ENCODE peak calls at places on chromosomes 7 and 10, in nine cellular contexts. L is cardiac muscle cell, D is tibial nerve, F is bronchial epithelial cell, E is hepatocyte, A is K562, U is GM06990, Y is choroid plexus epithelial cell, Q is RWPE1. V is an unnamed sample.

GRCh38 chr7:46603780-46604725 is 683.0 kb upstream of the IGFBP3 start:
- DNase-seq in Q (no peak), Y (peak), D (peak), E (peak), L (peak), F (peak), A (no peak), U (no peak), V (no peak)

GRCh38 chr7:54788664-54789063 is 29.7 kb upstream of the SEC61G start:
- DNase-seq in L (peak), D (no peak), Q (peak), A (peak), F (peak), U (no peak), Y (peak), E (peak), V (peak)

GRCh38 chr7:130674456-130674855 is 5.9 kb upstream of the COPG2 start:
- DNase-seq in U (no peak), A (no peak), Q (no peak), L (no peak), Y (no peak), E (no peak), D (no peak), F (no peak), V (no peak)

GRCh38 chr10:117005454-117006055 is 568 bp upstream of the SHTN1 start:
- DNase-seq in D (no peak), A (peak), E (peak), Y (peak), F (no peak), L (peak), U (no peak), Q (peak), V (peak)

GRCh38 chr7:6536262-6536770 is 14.9 kb downstream of the GRID2IP start:
- DNase-seq in F (no peak), E (no peak), Q (no peak), U (no peak), D (no peak), A (no peak), Y (no peak), L (peak), V (no peak)

GRCh38 chr7:80181411-80181810 is 46.8 kb downstream of the GNAI1 start:
- DNase-seq in L (no peak), D (no peak), A (no peak), Y (no peak), U (no peak), E (no peak), Q (no peak), F (no peak), V (no peak)

GRCh38 chr10:79315602-79315920 is 31.7 kb upstream of the PPIF start:
- DNase-seq in Q (no peak), F (no peak), D (no peak), U (no peak), Y (no peak), L (no peak), A (no peak), E (no peak), V (no peak)

GRCh38 chr10:102419561-102420442 is 834 bp upstream of the FBXL15 start:
- DNase-seq in F (no peak), Q (peak), L (no peak), Y (no peak), A (peak), U (no peak), D (no peak), E (peak), V (peak)

GRCh38 chr10:35331894-35332640 is 4.2 kb upstream of the CCNY start:
- DNase-seq in L (peak), Q (peak), A (no peak), D (no peak), Y (peak), E (peak), F (peak), U (no peak), V (no peak)

GRCh38 chr10:22977751-22978150 is 49.9 kb downstream of the ARMC3 start:
- DNase-seq in Y (no peak), U (no peak), Q (no peak), D (no peak), E (no peak), F (no peak), A (no peak), L (no peak), V (no peak)

GRCh38 chr10:73424478-73424877 is 8.9 kb downstream of the MSS51 start:
- DNase-seq in E (no peak), L (no peak), U (no peak), F (peak), A (no peak), Q (no peak), D (no peak), Y (no peak), V (no peak)

GRCh38 chr10:77702166-77702565 is 64.6 kb upstream of the KCNMA1 start:
- DNase-seq in E (peak), L (peak), Y (peak), Q (peak), A (no peak), F (peak), U (no peak), D (no peak), V (no peak)

GRCh38 chr7:157077986-157078644 is 60.6 kb upstream of the UBE3C start:
- DNase-seq in E (peak), L (peak), D (no peak), A (no peak), F (no peak), U (no peak), Q (no peak), Y (peak), V (peak)

GRCh38 chr7:22569586-22570321 is 69.8 kb upstream of the STEAP1B start:
- DNase-seq in F (no peak), D (no peak), L (peak), Q (no peak), U (no peak), Y (no peak), A (no peak), E (no peak), V (no peak)

GRCh38 chr10:19767876-19768275 is 48.4 kb upstream of the PLXDC2 start:
- DNase-seq in L (no peak), A (no peak), E (no peak), F (peak), U (no peak), Q (no peak), D (no peak), Y (no peak), V (no peak)

GRCh38 chr10:6840766-6841165 is 260.7 kb upstream of the PRKCQ start:
- DNase-seq in D (no peak), A (no peak), F (peak), Y (no peak), Q (no peak), U (no peak), L (peak), E (no peak), V (no peak)

GRCh38 chr10:88076027-88076880 is 212.8 kb downstream of the PTEN start:
- DNase-seq in A (no peak), L (no peak), D (no peak), F (no peak), Q (no peak), Y (no peak), U (no peak), E (no peak), V (no peak)

GRCh38 chr7:157896774-157897555 is 560.2 kb downstream of the DNAJB6 start:
- DNase-seq in L (no peak), U (no peak), A (no peak), D (no peak), Q (no peak), Y (no peak), E (no peak), F (no peak), V (no peak)

GRCh38 chr10:77405771-77406241 is 231.8 kb downstream of the KCNMA1 start:
- DNase-seq in L (peak), Q (peak), A (peak), E (peak), U (peak), Y (peak), D (no peak), F (peak), V (peak)

GRCh38 chr7:84191842-84192241 is 2.7 kb downstream of the SEMA3A start:
- DNase-seq in Q (no peak), F (peak), E (no peak), D (no peak), Y (no peak), U (no peak), L (no peak), A (no peak), V (no peak)

GRCh38 chr10:35372329-35372728 is 36.0 kb downstream of the CCNY start:
- DNase-seq in U (no peak), L (peak), E (no peak), A (no peak), F (peak), Y (no peak), D (no peak), Q (peak), V (peak)

GRCh38 chr10:99432047-99432446 is 1.6 kb upstream of the GOT1 start:
- DNase-seq in L (no peak), U (no peak), Y (no peak), A (no peak), E (no peak), F (no peak), D (no peak), Q (no peak), V (no peak)

GRCh38 chr10:99431190-99431549 is 746 bp upstream of the GOT1 start:
- DNase-seq in U (no peak), Y (peak), L (peak), Q (peak), F (peak), D (peak), A (peak), E (peak), V (peak)

GRCh38 chr10:99430451-99431189 is at the start of gene GOT1:
- DNase-seq in F (peak), Y (peak), E (peak), U (peak), D (peak), L (peak), A (peak), Q (peak), V (peak)

GRCh38 chr10:99429521-99430095 is 816 bp downstream of the GOT1 start:
- DNase-seq in Y (no peak), U (no peak), F (no peak), Q (no peak), D (no peak), L (no peak), E (no peak), A (no peak), V (no peak)

DNA sequence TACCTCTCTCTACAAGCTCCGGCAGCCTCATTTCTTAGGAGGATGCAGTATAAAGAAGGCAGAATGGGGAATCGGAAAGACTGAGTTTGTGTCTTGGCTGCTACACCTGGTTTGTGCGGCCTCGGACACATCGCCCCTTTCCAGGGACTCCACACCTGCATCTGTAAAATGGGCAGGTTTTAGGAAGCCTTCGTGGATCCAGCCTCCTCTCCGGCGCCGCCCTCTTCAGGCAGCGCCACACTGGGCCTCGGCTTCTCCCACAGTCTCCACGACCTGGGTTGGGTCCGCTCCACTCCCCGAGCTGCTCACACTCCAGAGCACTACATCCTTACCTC is 341 bp downstream of the GOT1 start:
- DNase-seq in F (no peak), E (no peak), D (no peak), U (no peak), A (no peak), Q (no peak), Y (no peak), L (peak), V (no peak)
- TF ChIP-seq CTCF in F (no peak), E (peak), D (no peak), U (no peak), A (no peak), Q (no peak), Y (peak), L (no peak), V (no peak)

GRCh38 chr10:93445097-93445960 is 36.8 kb downstream of the MYOF start:
- DNase-seq in F (peak), Y (peak), D (peak), L (peak), A (peak), U (no peak), Q (peak), E (peak), V (peak)
- TF ChIP-seq CTCF in F (no peak), Y (no peak), D (no peak), L (no peak), A (no peak), U (no peak), Q (no peak), E (no peak), V (no peak)

GRCh38 chr10:1715821-1716220 is 21.5 kb downstream of the ADARB2 start:
- DNase-seq in F (peak), E (peak), D (no peak), L (no peak), U (peak), Y (no peak), A (no peak), Q (peak), V (peak)
- TF ChIP-seq CTCF in F (peak), E (peak), D (no peak), L (no peak), U (peak), Y (no peak), A (peak), Q (no peak), V (peak)

GRCh38 chr10:91604462-91604935 is 28.4 kb downstream of the PPP1R3C start:
- DNase-seq in U (no peak), F (no peak), D (no peak), L (peak), A (no peak), Y (peak), Q (no peak), E (no peak), V (no peak)
- TF ChIP-seq CTCF in U (no peak), F (peak), D (no peak), L (peak), A (no peak), Y (peak), Q (no peak), E (no peak), V (no peak)

GRCh38 chr10:104650072-104650471 is 9.0 kb downstream of the SORCS3 start:
- DNase-seq in Q (no peak), U (no peak), F (peak), L (no peak), A (no peak), E (peak), D (no peak), Y (no peak), V (no peak)
- TF ChIP-seq CTCF in Q (no peak), U (no peak), F (peak), L (no peak), A (peak), E (peak), D (no peak), Y (no peak), V (no peak)

GRCh38 chr7:150358433-150358832 is 10.2 kb upstream of the REPIN1 start:
- DNase-seq in E (no peak), Y (no peak), U (no peak), A (no peak), L (no peak), F (no peak), D (no peak), Q (no peak), V (no peak)

GRCh38 chr7:150355666-150356059 is 13.0 kb upstream of the REPIN1 start:
- DNase-seq in E (no peak), F (no peak), D (no peak), L (no peak), A (no peak), U (no peak), Y (no peak), Q (no peak), V (no peak)

GRCh38 chr7:150357771-150358427 is 10.7 kb upstream of the REPIN1 start:
- DNase-seq in Q (no peak), A (peak), E (no peak), Y (no peak), D (no peak), L (no peak), U (no peak), F (peak), V (no peak)

GRCh38 chr7:150357277-150357676 is 11.3 kb upstream of the REPIN1 start:
- DNase-seq in A (peak), Y (no peak), U (peak), Q (no peak), D (no peak), L (no peak), F (no peak), E (no peak), V (no peak)

GRCh38 chr7:150356265-150356897 is 12.2 kb upstream of the REPIN1 start:
- DNase-seq in Q (no peak), Y (peak), A (peak), U (no peak), F (no peak), L (peak), E (no peak), D (no peak), V (no peak)
- TF ChIP-seq CTCF in Q (peak), Y (peak), A (peak), U (peak), F (peak), L (peak), E (peak), D (peak), V (peak)

V was measured in endothelial cell.